ENCODE peak calls at places on chromosomes 4 and X, in four cellular contexts. Y is GM12878, W is SK-N-SH, D is K562. I is an unnamed sample.

GRCh38 chrX:151359931-151360871 is 36.8 kb upstream of the VMA21 start:
- DNase-seq in Y (no peak), W (peak), D (peak), I (peak)

GRCh38 chr4:3422241-3422801 is 19.4 kb upstream of the HGFAC start:
- DNase-seq in Y (no peak), W (no peak), D (no peak), I (no peak)

GRCh38 chr4:151443777-151444176 is 34.8 kb downstream of the FHIP1A start:
- DNase-seq in Y (no peak), W (no peak), D (no peak), I (no peak)

GRCh38 chrX:77451041-77451440 is 3.9 kb downstream of the FGF16 start:
- DNase-seq in Y (no peak), W (no peak), D (no peak), I (no peak)

GRCh38 chr4:84418032-84418709 is 80.9 kb downstream of the NKX6-1 start:
- DNase-seq in Y (no peak), W (no peak), D (no peak), I (no peak)

GRCh38 chrX:134896194-134896593 is 94.6 kb upstream of the SMIM10 start:
- DNase-seq in Y (no peak), W (no peak), D (no peak), I (no peak)

GRCh38 chrX:7617994-7618393 is 225.0 kb upstream of the VCX start:
- DNase-seq in Y (no peak), W (no peak), D (no peak), I (no peak)

GRCh38 chrX:43176686-43177085 is 398.7 kb upstream of the PPP1R2C start:
- DNase-seq in Y (no peak), W (no peak), D (no peak), I (peak)

GRCh38 chr4:67122029-67122428 is 423.3 kb downstream of the CENPC start:
- DNase-seq in Y (no peak), W (no peak), D (no peak), I (peak)

GRCh38 chr4:40493160-40493559 is 136.5 kb downstream of the RBM47 start:
- DNase-seq in Y (no peak), W (no peak), D (no peak), I (no peak)
- TF ChIP-seq RAD21 in Y (no peak), W (no peak), D (no peak), I (no peak)

DNA sequence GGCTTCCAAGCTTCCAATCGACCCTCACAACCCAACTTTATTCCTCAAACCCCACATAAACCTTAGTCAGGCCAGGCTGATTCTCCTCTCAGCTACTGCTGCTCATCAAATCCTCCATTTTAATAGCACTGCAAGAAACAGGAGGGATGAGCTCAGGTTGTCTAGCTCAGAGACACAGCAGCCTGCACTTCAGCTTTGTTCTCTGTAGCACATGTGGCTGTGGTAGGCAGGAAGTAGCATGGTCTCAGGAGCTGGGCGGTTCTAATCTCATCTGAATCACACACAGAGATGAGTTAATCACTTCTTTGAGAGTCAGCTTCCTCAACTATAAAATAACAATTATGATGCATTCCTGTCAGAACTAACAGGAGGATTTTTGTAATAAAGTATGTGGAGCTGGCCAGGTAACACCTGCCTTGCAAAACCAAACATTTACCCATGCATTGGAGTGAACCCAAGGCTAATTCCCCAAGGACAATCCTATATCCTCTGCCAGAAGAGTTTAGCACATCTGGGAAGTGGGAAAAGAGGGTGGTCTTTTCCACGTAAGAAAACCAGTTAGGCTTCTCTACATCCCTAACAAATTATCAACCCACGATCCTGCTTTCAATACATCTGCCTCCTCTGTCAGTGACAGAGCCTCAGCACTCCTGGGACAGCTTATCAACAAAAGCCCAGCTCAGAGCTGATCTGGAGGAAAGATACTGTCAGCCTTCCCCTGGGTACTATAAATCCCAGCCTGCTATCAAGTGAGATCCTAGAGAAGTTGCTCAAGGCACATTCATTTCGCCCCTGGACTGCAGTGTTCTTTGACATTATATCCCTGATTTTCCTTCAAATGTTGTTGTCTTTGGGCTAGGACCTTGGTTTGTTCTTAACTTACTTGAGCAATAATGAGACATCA is 32.8 kb downstream of the ELOVL6 start:
- DNase-seq in Y (no peak), W (peak), D (peak), I (no peak)
- TF ChIP-seq NFIC in Y (no peak), W (peak), D (no peak), I (no peak)

GRCh38 chr4:128876194-128876593 is 66.7 kb downstream of the JADE1 start:
- DNase-seq in Y (no peak), W (no peak), D (no peak), I (no peak)
- TF ChIP-seq RAD21 in Y (no peak), W (no peak), D (no peak), I (no peak)

GRCh38 chr4:149995134-149995756 is 83.0 kb upstream of the DCLK2 start:
- DNase-seq in Y (no peak), W (no peak), D (no peak), I (no peak)

GRCh38 chr4:150002561-150002960 is 75.7 kb upstream of the DCLK2 start:
- DNase-seq in Y (no peak), W (no peak), D (no peak), I (no peak)

GRCh38 chr4:149997881-149998421 is 80.3 kb upstream of the DCLK2 start:
- DNase-seq in Y (no peak), W (no peak), D (no peak), I (peak)

GRCh38 chr4:150001815-150002214 is 76.4 kb upstream of the DCLK2 start:
- DNase-seq in Y (no peak), W (no peak), D (no peak), I (no peak)

GRCh38 chr4:149999485-150000074 is 78.7 kb upstream of the DCLK2 start:
- DNase-seq in Y (no peak), W (peak), D (no peak), I (peak)
- TF ChIP-seq NFIC in Y (no peak), W (peak), D (no peak), I (no peak)

GRCh38 chr4:14749910-14750309 is 252.4 kb upstream of the CPEB2 start:
- DNase-seq in Y (no peak), W (peak), D (no peak), I (no peak)
- TF ChIP-seq RAD21 in Y (peak), W (peak), D (no peak), I (no peak)

GRCh38 chr4:17189322-17189721 is 290.9 kb upstream of the LDB2 start:
- DNase-seq in Y (no peak), W (no peak), D (no peak), I (no peak)
- TF ChIP-seq NFIC in Y (no peak), W (no peak), D (no peak), I (no peak)

GRCh38 chr4:122728781-122729330 is 3.6 kb upstream of the BBS12 start:
- DNase-seq in Y (no peak), W (no peak), D (no peak), I (no peak)
- TF ChIP-seq RAD21 in Y (no peak), W (no peak), D (no peak), I (no peak)

DNA sequence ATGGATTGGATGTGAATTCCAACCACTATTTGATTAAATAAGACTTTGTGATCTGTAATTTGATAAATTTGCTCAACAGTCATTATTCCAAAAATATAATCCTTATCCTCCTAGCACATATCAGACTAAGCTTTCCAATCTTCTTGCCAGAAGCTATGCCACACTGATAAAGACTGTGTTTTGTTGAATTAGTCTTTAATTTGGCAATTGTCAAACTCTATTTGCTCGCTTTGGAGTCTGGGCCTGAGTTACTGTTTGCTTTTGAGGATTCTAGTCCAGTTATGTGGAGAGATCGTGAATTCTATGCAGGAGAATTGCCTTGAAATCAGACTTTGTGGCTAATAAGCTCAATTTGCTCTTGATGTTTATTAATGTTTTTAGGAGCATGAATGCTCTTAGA is 10.9 kb upstream of the RNF150 start:
- DNase-seq in Y (no peak), W (no peak), D (no peak), I (no peak)
- TF ChIP-seq NFIC in Y (no peak), W (no peak), D (no peak), I (no peak)

GRCh38 chr4:41359069-41359769 is 102.5 kb downstream of the UCHL1 start:
- DNase-seq in Y (no peak), W (peak), D (no peak), I (no peak)
- TF ChIP-seq RAD21 in Y (no peak), W (no peak), D (no peak), I (no peak)